ENCODE peak calls at places on chromosomes 13 and 19, in ten cellular contexts. X is heart right ventricle; T is left cardiac atrium; H is HCEC 1CT; I is NCI-H82; C is NCI-H1105; N is coronary artery; U is T-helper 9 cell; A is NB4; W is stimulated activated CD8-positive, alpha-beta memory T cell treated with anti-CD3 and anti-CD28 coated beads, Interleukin-15, amount 100 ng/mL, for 1 hour. B is an unnamed sample.

GRCh38 chr19:13100031-13100588 is 2.5 kb downstream of the LYL1 start:
- DNase-seq in X (no peak), T (no peak), H (no peak), I (no peak), C (no peak), N (no peak), U (no peak), A (peak; percentile 74), W (no peak), B (no peak)

GRCh38 chr19:51480590-51480989 is 2.3 kb downstream of the CEACAM18 start:
- DNase-seq in X (no peak), T (no peak), H (no peak), I (no peak), C (no peak), N (no peak), U (no peak), A (peak; percentile 63), W (no peak), B (peak; percentile 38)

GRCh38 chr13:68748038-68748437 is 1359.6 kb upstream of the ATXN8OS start:
- DNase-seq in X (no peak), T (no peak), H (no peak), I (no peak), C (no peak), N (no peak), U (no peak), A (no peak), W (no peak), B (no peak)

GRCh38 chr19:35026418-35026817 is 3.9 kb upstream of the SCN1B start:
- DNase-seq in X (no peak), T (no peak), H (no peak), I (no peak), C (no peak), N (no peak), U (no peak), A (no peak), W (no peak), B (no peak)

GRCh38 chr13:23848019-23848418 is 41.2 kb downstream of the MIPEP start:
- DNase-seq in X (no peak), T (no peak), H (no peak), I (no peak), C (no peak), N (no peak), U (no peak), A (no peak), W (no peak), B (no peak)

GRCh38 chr13:30156270-30156669 is 151.1 kb downstream of the KATNAL1 start:
- DNase-seq in X (no peak), T (no peak), H (no peak), I (no peak), C (no peak), N (no peak), U (no peak), A (no peak), W (no peak), B (no peak)

GRCh38 chr13:20873348-20873747 is 29.2 kb downstream of the XPO4 start:
- DNase-seq in X (no peak), T (no peak), H (peak; percentile 80), I (peak; percentile 38), C (no peak), N (no peak), U (no peak), A (no peak), W (no peak), B (no peak)

GRCh38 chr19:9727644-9728043 is 40.9 kb downstream of the ZNF846 start:
- DNase-seq in X (no peak), T (no peak), H (no peak), I (peak; percentile 56), C (no peak), N (no peak), U (no peak), A (no peak), W (no peak), B (no peak)

GRCh38 chr19:57269515-57270250 is 10.6 kb upstream of the ZNF460 start:
- DNase-seq in X (no peak), T (no peak), H (peak; percentile 90), I (no peak), C (no peak), N (no peak), U (no peak), A (no peak), W (no peak), B (no peak)

GRCh38 chr13:106344318-106344717 is 191.1 kb downstream of the EFNB2 start:
- DNase-seq in X (no peak), T (no peak), H (no peak), I (no peak), C (no peak), N (no peak), U (no peak), A (no peak), W (no peak), B (no peak)

GRCh38 chr13:100533588-100534041 is 55.0 kb downstream of the GGACT start:
- DNase-seq in X (no peak), T (no peak), H (no peak), I (no peak), C (no peak), N (peak; percentile 46), U (no peak), A (no peak), W (no peak), B (no peak)

B was measured in H9.